ENCODE peak calls at places on chromosomes 12 and 14, in eight cellular contexts. U, O, F, G, A, S, R and D are unnamed samples.

GRCh38 chr12:92977326-92977725 is 48.2 kb upstream of the EEA1 start:
- DNase-seq in U (no peak), R (no peak), O (no peak), F (no peak), S (no peak), G (no peak), A (no peak), D (no peak)

GRCh38 chr14:35339761-35340406 is 47.7 kb downstream of the PSMA6 start:
- DNase-seq in R (no peak), O (no peak), S (peak), G (no peak), U (no peak), A (no peak), F (no peak), D (no peak)

GRCh38 chr14:31930493-31931225 is 146.4 kb upstream of the ARHGAP5 start:
- DNase-seq in U (no peak), S (no peak), O (no peak), R (no peak), F (no peak), A (no peak), G (no peak), D (no peak)

GRCh38 chr14:103748539-103748867 is 32.9 kb downstream of the ZFYVE21 start:
- DNase-seq in S (no peak), R (no peak), U (peak), F (peak), O (no peak), A (no peak), G (no peak), D (no peak)

GRCh38 chr12:9646794-9647622 is 22.5 kb upstream of the CLEC2D start:
- DNase-seq in F (no peak), A (no peak), R (no peak), S (no peak), O (no peak), G (no peak), U (no peak), D (no peak)

GRCh38 chr14:101588286-101588975 is 27.1 kb downstream of the DIO3 start:
- DNase-seq in O (no peak), G (peak), U (no peak), R (no peak), F (no peak), A (no peak), S (no peak), D (no peak)

GRCh38 chr12:111093428-111094142 is 173.2 kb upstream of the MYL2 start:
- DNase-seq in U (peak), S (peak), F (no peak), G (no peak), R (no peak), O (peak), A (no peak), D (no peak)

GRCh38 chr14:73397810-73398209 is 60.5 kb downstream of the NUMB start:
- DNase-seq in S (no peak), G (no peak), R (peak), O (no peak), F (no peak), U (no peak), A (no peak), D (no peak)

GRCh38 chr14:70909788-70910614 is 2.7 kb downstream of the PCNX1 start:
- DNase-seq in S (no peak), F (no peak), R (no peak), G (no peak), O (no peak), U (no peak), A (no peak), D (no peak)

GRCh38 chr14:53955671-53956426 is 776 bp downstream of the BMP4 start:
- DNase-seq in G (peak), O (peak), F (peak), A (no peak), U (no peak), R (no peak), S (no peak), D (no peak)

GRCh38 chr12:3117628-3118027 is 40.4 kb downstream of the TSPAN9 start:
- DNase-seq in A (no peak), F (no peak), U (no peak), S (no peak), G (no peak), R (peak), O (no peak), D (no peak)

GRCh38 chr12:76927170-76927784 is 48.5 kb upstream of the CSRP2 start:
- DNase-seq in F (no peak), U (no peak), S (peak), R (peak), O (no peak), G (no peak), A (no peak), D (no peak)

GRCh38 chr12:105928436-105928835 is 210.3 kb downstream of the NUAK1 start:
- DNase-seq in O (no peak), A (no peak), F (peak), U (no peak), S (no peak), R (no peak), G (no peak), D (no peak)

GRCh38 chr14:70203686-70204085 is 14.9 kb upstream of the SLC8A3 start:
- DNase-seq in S (no peak), O (no peak), F (no peak), R (no peak), G (no peak), A (no peak), U (no peak), D (no peak)

GRCh38 chr12:120851939-120852338 is 52.2 kb downstream of the SPPL3 start:
- DNase-seq in F (no peak), G (no peak), S (no peak), O (no peak), U (no peak), A (no peak), R (no peak), D (no peak)

GRCh38 chr12:12998248-12998647 is 1.8 kb downstream of the HEBP1 start:
- DNase-seq in O (no peak), F (no peak), R (no peak), S (no peak), A (no peak), U (no peak), G (no peak), D (no peak)

GRCh38 chr12:47079894-47080724 is at the start of gene AMIGO2:
- DNase-seq in F (peak), R (no peak), U (peak), G (peak), S (peak), A (peak), O (peak), D (peak)

GRCh38 chr12:98453070-98453469 is 62.3 kb upstream of the TMPO start:
- DNase-seq in F (no peak), S (no peak), U (no peak), A (no peak), G (no peak), O (no peak), R (no peak), D (no peak)

GRCh38 chr14:80669416-80669815 is 272.1 kb downstream of the CEP128 start:
- DNase-seq in G (no peak), R (no peak), A (no peak), F (no peak), S (no peak), O (no peak), U (no peak), D (no peak)

GRCh38 chr14:104392396-104393198 is 187.0 kb upstream of the C14orf180 start:
- DNase-seq in U (no peak), R (no peak), A (no peak), S (no peak), G (peak), O (no peak), F (no peak), D (no peak)

GRCh38 chr14:87233266-87233665 is 759.7 kb downstream of the GALC start:
- DNase-seq in S (no peak), U (no peak), O (no peak), G (no peak), F (no peak), A (no peak), R (no peak), D (no peak)

GRCh38 chr12:18139989-18140596 is 50.1 kb upstream of the RERGL start:
- DNase-seq in R (peak), F (no peak), A (no peak), G (no peak), S (no peak), O (no peak), U (no peak), D (no peak)

GRCh38 chr14:66284346-66284745 is 201.8 kb upstream of the CCDC196 start:
- DNase-seq in S (no peak), G (no peak), R (no peak), U (no peak), A (no peak), O (no peak), F (no peak), D (no peak)

GRCh38 chr12:96196781-96197180 is 2.6 kb downstream of the ELK3 start:
- DNase-seq in R (no peak), O (no peak), F (no peak), S (no peak), G (no peak), U (no peak), A (no peak), D (no peak)

GRCh38 chr12:56622535-56622934 is 7.6 kb downstream of the BAZ2A start:
- DNase-seq in R (no peak), S (no peak), U (no peak), O (no peak), F (no peak), A (no peak), G (no peak), D (no peak)

GRCh38 chr12:53493610-53494391 is 5.5 kb downstream of the MAP3K12 start:
- DNase-seq in A (no peak), O (no peak), F (no peak), G (peak), R (no peak), U (no peak), S (no peak), D (no peak)

GRCh38 chr12:14618990-14619389 is 51.3 kb upstream of the PLBD1 start:
- DNase-seq in R (peak), G (no peak), O (no peak), A (no peak), S (no peak), U (no peak), F (no peak), D (no peak)

GRCh38 chr12:103571286-103571685 is 15.8 kb upstream of the STAB2 start:
- DNase-seq in O (no peak), S (no peak), R (no peak), G (no peak), U (no peak), F (no peak), A (peak), D (no peak)

GRCh38 chr12:123971770-123972447 is 722 bp downstream of the CCDC92 start:
- DNase-seq in U (no peak), F (peak), A (peak), S (peak), R (peak), G (peak), O (peak), D (peak)

GRCh38 chr14:35470775-35471174 is 63.2 kb upstream of the INSM2 start:
- DNase-seq in O (no peak), F (no peak), U (no peak), R (no peak), A (no peak), S (no peak), G (no peak), D (no peak)

GRCh38 chr14:63318835-63319234 is at the start of gene GPHB5:
- DNase-seq in U (no peak), F (no peak), A (no peak), G (no peak), S (no peak), R (no peak), O (no peak), D (no peak)

GRCh38 chr12:16606117-16606200 is at the start of gene LMO3:
- DNase-seq in G (no peak), F (no peak), A (no peak), S (no peak), R (no peak), O (no peak), U (no peak), D (no peak)

GRCh38 chr12:93098077-93098476 is 169.0 kb upstream of the EEA1 start:
- DNase-seq in S (no peak), F (peak), R (no peak), O (peak), G (no peak), A (peak), U (peak), D (peak)

GRCh38 chr12:69497308-69498026 is 27.3 kb downstream of the FRS2 start:
- DNase-seq in O (peak), S (peak), U (no peak), A (no peak), G (no peak), R (no peak), F (no peak), D (no peak)

GRCh38 chr14:71452987-71453386 is 479.2 kb upstream of the RGS6 start:
- DNase-seq in F (no peak), U (no peak), R (no peak), O (no peak), S (no peak), G (no peak), A (no peak), D (no peak)

GRCh38 chr14:38145142-38145541 is 62.6 kb upstream of the SSTR1 start:
- DNase-seq in G (no peak), R (peak), F (no peak), U (no peak), O (no peak), A (no peak), S (no peak), D (no peak)

GRCh38 chr12:117005417-117006046 is 93.7 kb downstream of the TESC start:
- DNase-seq in F (no peak), R (no peak), S (no peak), A (no peak), G (no peak), U (no peak), O (no peak), D (no peak)

GRCh38 chr12:117447665-117448366 is 86.4 kb upstream of the NOS1 start:
- DNase-seq in O (no peak), R (no peak), F (no peak), S (no peak), A (no peak), G (no peak), U (no peak), D (no peak)

GRCh38 chr14:64554551-64554950 is 4.8 kb downstream of the PPP1R36 start:
- DNase-seq in S (no peak), R (no peak), F (no peak), U (no peak), O (no peak), A (no peak), G (no peak), D (no peak)